ENCODE peak calls at places on chromosomes 12 and 14, in four cellular contexts. H is endothelial cell, Q is epithelial cell of esophagus, I is nephron progenitor cell. S is an unnamed sample.

GRCh38 chr12:109770861-109771670 is 57.4 kb downstream of the FAM222A start:
- DNase-seq in H (no peak), Q (no peak), I (no peak), S (no peak)

GRCh38 chr12:70277973-70278372 is 34.7 kb downstream of the CNOT2 start:
- DNase-seq in H (no peak), Q (no peak), I (no peak), S (no peak)

GRCh38 chr14:68862954-68863594 is 70.2 kb upstream of the ZFP36L1 start:
- DNase-seq in H (peak), Q (peak), I (peak), S (peak)

GRCh38 chr12:114848661-114849060 is 164.7 kb upstream of the TBX3 start:
- DNase-seq in H (no peak), Q (no peak), I (no peak), S (no peak)

GRCh38 chr12:120227233-120228040 is 26.5 kb upstream of the RPLP0 start:
- DNase-seq in H (no peak), Q (no peak), I (no peak), S (no peak)

GRCh38 chr12:59843260-59843843 is 247.5 kb downstream of the SLC16A7 start:
- DNase-seq in H (no peak), Q (no peak), I (no peak), S (no peak)

GRCh38 chr12:20624718-20625117 is 70.4 kb upstream of the SLCO1C1 start:
- DNase-seq in H (peak), Q (peak), I (peak), S (no peak)

GRCh38 chr12:71014180-71014785 is 93.7 kb upstream of the PTPRR start:
- DNase-seq in H (no peak), Q (peak), I (no peak), S (peak)

GRCh38 chr12:68536885-68537284 is 73.8 kb upstream of the RAP1B start:
- DNase-seq in H (no peak), Q (no peak), I (no peak), S (no peak)

GRCh38 chr12:15996254-15996653 is 85.1 kb downstream of the DERA start:
- DNase-seq in H (no peak), Q (peak), I (no peak), S (no peak)

GRCh38 chr12:3988519-3989217 is 115.5 kb upstream of the PARP11 start:
- DNase-seq in H (no peak), Q (no peak), I (no peak), S (no peak)

GRCh38 chr12:84397846-84398245 is 514.8 kb downstream of the SLC6A15 start:
- DNase-seq in H (no peak), Q (no peak), I (no peak), S (no peak)

DNA sequence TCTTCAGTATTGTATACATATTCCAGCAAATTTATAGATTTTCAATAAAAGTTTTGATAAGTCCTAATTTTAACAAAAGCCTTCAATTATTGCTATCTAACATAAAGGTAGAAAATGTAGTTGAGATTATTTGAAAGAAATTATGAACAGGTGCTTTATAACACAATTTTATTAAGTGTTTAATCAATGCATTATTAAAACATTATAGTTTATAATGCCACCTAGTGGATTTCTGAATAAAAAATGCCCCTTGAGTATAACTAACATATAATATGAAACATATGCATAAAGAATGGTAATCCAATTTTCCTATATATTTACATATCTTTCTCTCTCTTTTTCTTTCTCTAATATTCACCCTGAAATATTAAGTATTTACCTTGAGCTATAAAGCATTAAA is 515.3 kb downstream of the SLC6A15 start:
- DNase-seq in H (no peak), Q (peak), I (no peak), S (peak)
- TF ChIP-seq CTCF in H (no peak), Q (no peak), I (no peak), S (peak)

DNA sequence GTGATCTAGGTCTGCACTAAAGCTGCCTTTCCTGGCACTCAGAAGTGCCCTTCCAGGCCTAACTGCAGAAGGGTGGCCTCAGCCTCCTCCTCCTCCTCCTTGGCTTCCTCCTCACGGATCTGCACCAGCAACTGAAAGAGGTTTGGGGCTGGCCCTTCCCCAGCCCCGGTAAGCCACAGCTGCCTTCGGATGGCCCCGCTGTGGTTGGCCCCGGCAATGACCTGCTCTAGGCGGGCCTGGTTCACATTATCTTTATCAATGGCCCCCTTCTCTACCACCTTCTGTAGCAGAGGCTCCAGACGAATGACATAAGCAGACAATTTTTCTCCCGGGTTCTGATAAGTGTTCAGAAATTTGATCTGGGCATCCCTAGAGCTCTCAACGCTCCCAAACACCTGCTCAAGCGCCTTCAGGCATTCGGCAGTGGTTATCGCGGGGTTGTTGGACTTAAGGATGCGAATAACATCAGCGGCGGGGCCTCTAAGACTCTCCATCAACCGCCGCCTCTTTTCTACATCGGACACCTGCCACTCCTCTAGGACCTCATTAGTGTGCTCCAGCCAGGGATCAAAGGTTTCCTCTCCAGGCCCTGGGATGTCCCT is 1.5 kb downstream of the PNMA1 start:
- DNase-seq in H (no peak), Q (no peak), I (no peak), S (peak)
- TF ChIP-seq CTCF in H (no peak), Q (no peak), I (no peak), S (no peak)

DNA sequence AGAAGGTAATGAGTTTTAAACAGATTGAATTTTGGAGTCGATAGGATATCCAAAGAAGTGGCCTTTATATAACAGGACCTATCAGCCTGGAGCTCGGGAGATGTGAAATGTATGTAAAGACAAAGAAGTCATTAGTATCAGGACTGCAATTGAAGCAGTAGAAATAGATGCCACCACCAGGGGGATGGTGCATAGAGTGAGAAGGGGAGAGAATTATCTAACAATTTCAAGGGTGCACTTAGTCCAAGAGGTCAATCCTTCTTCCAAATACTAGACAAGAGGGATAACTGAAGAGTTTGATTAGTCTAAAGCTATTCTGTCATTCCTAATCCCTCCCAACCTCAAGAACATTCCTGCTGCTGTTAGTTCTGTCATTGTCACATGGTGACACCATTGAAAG is 127.8 kb downstream of the CFAP54 start:
- DNase-seq in H (no peak), Q (no peak), I (no peak), S (no peak)
- TF ChIP-seq CTCF in H (no peak), Q (no peak), I (peak), S (no peak)

GRCh38 chr14:51129130-51129529 is 34.2 kb upstream of the TRIM9 start:
- DNase-seq in H (no peak), Q (no peak), I (no peak), S (no peak)
- TF ChIP-seq CTCF in H (no peak), Q (no peak), I (no peak), S (no peak)

DNA sequence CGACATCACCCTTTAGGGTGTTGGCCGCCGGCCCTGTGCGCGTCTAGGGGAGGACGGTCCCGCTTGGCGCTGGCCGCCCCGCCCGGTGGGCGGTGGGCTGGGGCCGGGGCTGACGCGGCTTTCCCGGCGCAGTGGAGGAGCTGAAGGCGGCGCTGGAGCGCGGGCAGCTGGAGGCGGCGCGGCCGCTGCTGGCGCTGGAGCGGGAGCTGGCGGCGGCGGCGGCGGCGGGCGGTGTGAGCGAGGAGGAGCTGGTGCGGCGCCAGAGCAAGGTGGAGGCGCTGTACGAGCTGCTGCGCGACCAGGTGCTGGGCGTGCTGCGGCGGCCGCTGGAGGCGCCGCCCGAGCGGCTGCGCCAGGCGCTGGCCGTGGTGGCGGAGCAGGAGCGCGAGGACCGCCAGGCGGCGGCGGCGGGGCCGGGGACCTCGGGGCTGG is 3.6 kb downstream of the TNFAIP2 start:
- DNase-seq in H (peak), Q (peak), I (peak), S (peak)
- TF ChIP-seq CTCF in H (no peak), Q (no peak), I (no peak), S (peak)

DNA sequence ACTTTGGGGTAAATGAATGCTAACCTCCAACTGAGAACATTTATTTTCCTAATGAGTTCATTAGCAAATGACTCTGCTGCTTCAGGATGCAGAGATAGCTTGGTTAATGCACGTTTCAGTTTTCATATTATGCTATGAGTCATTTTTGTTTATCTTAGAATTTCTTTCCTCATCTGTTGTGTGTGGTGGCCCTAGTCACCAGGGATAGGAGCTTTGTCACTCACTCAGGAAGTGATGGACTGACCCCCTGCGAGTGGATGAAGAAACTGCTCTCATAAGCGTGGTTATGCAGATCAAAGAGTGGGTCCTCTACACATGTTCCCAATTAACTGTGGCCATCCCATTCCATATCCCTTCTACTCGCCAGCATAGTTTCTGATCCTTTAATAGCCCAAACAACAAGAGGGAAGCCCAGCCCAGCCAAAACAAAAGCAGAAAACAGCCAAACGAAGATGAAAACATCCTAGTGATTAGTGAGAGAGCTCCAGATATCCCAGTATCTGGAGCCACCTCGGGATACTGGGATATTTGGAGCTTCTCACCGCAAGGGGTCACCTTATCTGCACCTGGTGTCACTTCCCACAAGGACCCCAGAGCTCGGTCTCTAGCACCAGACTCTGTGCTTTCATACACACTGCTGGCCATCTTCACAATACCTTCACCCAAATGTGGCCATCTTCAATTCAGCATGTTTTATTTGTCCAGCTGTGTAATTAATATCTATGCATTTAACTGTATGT is 8.6 kb downstream of the TC2N start:
- DNase-seq in H (no peak), Q (peak), I (no peak), S (no peak)
- TF ChIP-seq CTCF in H (no peak), Q (no peak), I (no peak), S (no peak)

GRCh38 chr12:108563804-108564151 is 1.4 kb downstream of the ISCU start:
- DNase-seq in H (no peak), Q (no peak), I (no peak), S (no peak)
- TF ChIP-seq CTCF in H (no peak), Q (no peak), I (peak), S (peak)

DNA sequence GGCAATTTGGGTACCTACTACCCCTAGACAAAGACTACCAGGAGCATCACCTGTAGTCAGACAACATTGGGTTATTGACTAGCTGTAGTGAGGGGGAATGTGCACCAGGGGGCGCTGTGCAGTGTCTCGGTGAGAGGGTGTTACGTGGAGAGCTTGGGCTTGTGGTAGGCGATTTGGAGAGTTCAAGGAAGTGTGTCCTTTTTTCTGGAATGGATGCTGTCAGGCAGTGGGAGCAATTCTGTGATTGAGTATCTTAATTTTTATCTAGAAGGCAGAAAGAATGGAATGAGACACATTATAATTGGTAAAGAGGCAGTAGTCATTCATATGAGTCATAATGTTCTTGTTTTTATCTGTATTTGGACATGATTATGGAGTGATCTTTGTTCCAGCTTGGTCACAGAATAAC is 187.7 kb downstream of the GALC start:
- DNase-seq in H (peak), Q (peak), I (peak), S (peak)
- TF ChIP-seq CTCF in H (peak), Q (peak), I (peak), S (peak)

DNA sequence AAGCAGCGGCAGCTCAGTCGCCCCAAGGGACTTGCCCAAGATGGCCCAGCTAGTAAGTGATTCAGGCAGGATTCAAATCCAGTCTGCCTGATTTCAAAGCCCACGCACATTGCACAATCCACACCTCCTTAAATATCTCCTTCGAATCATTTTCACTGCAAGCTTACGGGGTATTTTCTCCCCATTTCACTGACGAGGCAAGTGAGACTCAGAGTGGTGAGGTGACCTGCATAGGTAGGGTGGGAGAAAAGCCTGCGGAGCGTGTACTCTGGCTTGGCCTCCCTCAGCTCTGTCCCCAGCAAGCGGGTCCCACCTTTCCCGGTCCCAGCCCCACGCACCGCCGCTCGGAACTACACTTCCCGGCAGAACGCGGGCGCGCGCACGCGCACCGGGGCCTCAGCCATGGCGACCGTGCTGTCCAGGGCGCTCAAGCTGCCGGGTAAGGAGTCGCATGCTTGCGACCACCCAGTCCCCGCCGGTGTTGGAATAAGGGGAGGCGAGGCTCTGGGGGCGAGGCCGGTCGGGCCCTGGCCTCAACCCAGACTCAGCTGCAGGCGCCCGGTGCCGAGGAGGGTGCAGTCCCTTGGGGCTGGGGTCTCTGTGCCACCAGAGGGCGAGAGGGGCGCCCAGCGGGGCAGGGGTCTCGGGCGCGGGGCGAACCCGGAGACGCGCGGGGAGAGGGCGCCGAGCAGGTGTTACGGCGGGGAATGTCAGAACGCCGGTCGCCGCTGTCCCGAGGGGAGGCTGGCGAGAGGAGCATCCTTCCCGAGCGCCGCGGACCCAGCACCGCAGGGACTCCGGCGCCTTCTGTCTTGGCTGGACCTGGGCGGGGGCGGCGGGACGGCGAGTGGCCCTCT is at the start of gene FAM234B:
- DNase-seq in H (peak), Q (peak), I (peak), S (peak)
- TF ChIP-seq CTCF in H (no peak), Q (no peak), I (peak), S (no peak)

GRCh38 chr12:5480218-5480952 is 48.5 kb downstream of the NTF3 start:
- DNase-seq in H (no peak), Q (no peak), I (peak), S (no peak)

GRCh38 chr12:5480953-5481300 is 49.0 kb downstream of the NTF3 start:
- DNase-seq in H (no peak), Q (no peak), I (peak), S (no peak)

GRCh38 chr12:5478081-5478706 is 46.3 kb downstream of the NTF3 start:
- DNase-seq in H (no peak), Q (no peak), I (no peak), S (no peak)

GRCh38 chr12:5481645-5482044 is 49.7 kb downstream of the NTF3 start:
- DNase-seq in H (no peak), Q (no peak), I (no peak), S (no peak)

GRCh38 chr12:5479761-5480160 is 47.9 kb downstream of the NTF3 start:
- DNase-seq in H (no peak), Q (no peak), I (no peak), S (no peak)
- TF ChIP-seq CTCF in H (no peak), Q (no peak), I (no peak), S (no peak)

S was measured in RWPE1.